ENCODE peak calls at places on chromosomes 12 and 14, in eight cellular contexts. N is lower leg skin, L is adrenal gland, H is GM12878, S is IMR-90, G is right lobe of liver, Z is body of pancreas, B is K562. W is an unnamed sample.

GRCh38 chr14:63006515-63006914 is 38.7 kb downstream of the KCNH5 start:
- DNase-seq in H (no peak), B (no peak), G (no peak), L (no peak), Z (no peak), S (no peak), N (no peak), W (no peak)

GRCh38 chr14:22531451-22532344 is 57.3 kb downstream of the DAD1 start:
- DNase-seq in H (peak; percentile 93), L (no peak), G (no peak), N (no peak), B (no peak), Z (no peak), S (no peak), W (no peak)

GRCh38 chr14:90503582-90503981 is 106.8 kb downstream of the CALM1 start:
- DNase-seq in N (no peak), S (no peak), Z (peak; percentile 74), L (peak; percentile 59), G (no peak), H (no peak), B (no peak), W (peak; percentile 61)

GRCh38 chr14:59213368-59214315 is 25.2 kb downstream of the DAAM1 start:
- DNase-seq in B (no peak), Z (no peak), N (no peak), G (no peak), H (no peak), S (peak; percentile 72), L (no peak), W (no peak)

GRCh38 chr12:3046441-3047200 is 30.6 kb upstream of the TSPAN9 start:
- DNase-seq in B (no peak), N (no peak), H (no peak), S (no peak), Z (no peak), G (no peak), L (no peak), W (no peak)

GRCh38 chr12:48602192-48602989 is 32.5 kb upstream of the LALBA start:
- DNase-seq in H (no peak), B (no peak), G (no peak), S (no peak), L (no peak), Z (no peak), N (no peak), W (no peak)

GRCh38 chr12:127774828-127775227 is 492.1 kb upstream of the TMEM132C start:
- DNase-seq in Z (no peak), L (no peak), N (no peak), H (no peak), G (no peak), S (no peak), B (no peak), W (no peak)

GRCh38 chr12:58567189-58567588 is 353.1 kb downstream of the LRIG3 start:
- DNase-seq in Z (no peak), L (no peak), G (no peak), B (no peak), N (no peak), H (no peak), S (no peak), W (no peak)

GRCh38 chr14:64234877-64235651 is 59.1 kb downstream of the ESR2 start:
- DNase-seq in Z (peak; percentile 33), S (peak; percentile 14), H (no peak), B (no peak), N (no peak), G (no peak), L (no peak), W (no peak)

GRCh38 chr14:55951366-55952206 is 166.6 kb upstream of the PELI2 start:
- DNase-seq in G (no peak), H (no peak), L (no peak), B (no peak), N (no peak), Z (no peak), S (no peak), W (no peak)

GRCh38 chr14:105397350-105397931 is 897 bp upstream of the TEX22 start:
- DNase-seq in H (no peak), S (no peak), B (no peak), G (no peak), L (peak; percentile 8), Z (no peak), N (no peak), W (no peak)

GRCh38 chr12:104467346-104467837 is 10.6 kb downstream of the CHST11 start:
- DNase-seq in G (no peak), B (peak; percentile 91), S (no peak), H (no peak), Z (no peak), L (no peak), N (no peak), W (no peak)

GRCh38 chr12:6937481-6938352 is 5.9 kb upstream of the RNU7-1 start:
- DNase-seq in N (peak; percentile 98), H (peak; percentile 90), B (peak; percentile 95), S (peak; percentile 92), L (peak; percentile 93), G (peak; percentile 96), Z (peak; percentile 95), W (peak; percentile 95)
- TF ChIP-seq POLR2A in N (no peak), H (peak; percentile 87), B (peak; percentile 81), S (peak; percentile 35), L (no peak), G (peak; percentile 75), Z (peak; percentile 84), W (peak; percentile 61)

DNA sequence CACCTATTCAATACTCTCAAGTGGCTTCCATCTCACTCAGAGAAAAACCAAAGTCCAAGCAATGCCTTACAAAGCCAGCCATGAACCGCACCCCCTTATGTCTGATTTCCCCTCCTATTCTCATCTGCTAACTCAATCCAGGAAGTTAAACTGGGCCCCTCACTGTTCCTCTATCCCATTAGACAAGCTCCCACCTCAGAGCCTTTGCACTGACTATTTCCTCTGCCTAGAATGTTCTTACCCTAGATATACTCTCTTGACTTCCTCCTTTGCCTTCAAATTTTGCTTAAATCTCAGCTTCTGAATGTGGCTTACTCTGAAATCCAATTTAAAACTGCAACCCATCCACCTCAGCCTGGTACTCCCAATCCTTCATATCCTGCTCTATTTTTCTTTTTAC is 257.0 kb upstream of the USP15 start:
- DNase-seq in L (no peak), G (no peak), Z (no peak), B (no peak), N (no peak), H (no peak), S (no peak), W (no peak)
- TF ChIP-seq POLR2A in L (no peak), G (no peak), Z (no peak), B (no peak), N (no peak), H (no peak), S (no peak), W (no peak)

GRCh38 chr14:67232631-67233030 is 8.6 kb upstream of the PALS1 start:
- DNase-seq in B (no peak), Z (no peak), G (no peak), L (no peak), N (no peak), S (no peak), H (no peak), W (no peak)
- TF ChIP-seq POLR2A in B (no peak), Z (no peak), G (no peak), L (no peak), N (no peak), S (no peak), H (no peak), W (no peak)

DNA sequence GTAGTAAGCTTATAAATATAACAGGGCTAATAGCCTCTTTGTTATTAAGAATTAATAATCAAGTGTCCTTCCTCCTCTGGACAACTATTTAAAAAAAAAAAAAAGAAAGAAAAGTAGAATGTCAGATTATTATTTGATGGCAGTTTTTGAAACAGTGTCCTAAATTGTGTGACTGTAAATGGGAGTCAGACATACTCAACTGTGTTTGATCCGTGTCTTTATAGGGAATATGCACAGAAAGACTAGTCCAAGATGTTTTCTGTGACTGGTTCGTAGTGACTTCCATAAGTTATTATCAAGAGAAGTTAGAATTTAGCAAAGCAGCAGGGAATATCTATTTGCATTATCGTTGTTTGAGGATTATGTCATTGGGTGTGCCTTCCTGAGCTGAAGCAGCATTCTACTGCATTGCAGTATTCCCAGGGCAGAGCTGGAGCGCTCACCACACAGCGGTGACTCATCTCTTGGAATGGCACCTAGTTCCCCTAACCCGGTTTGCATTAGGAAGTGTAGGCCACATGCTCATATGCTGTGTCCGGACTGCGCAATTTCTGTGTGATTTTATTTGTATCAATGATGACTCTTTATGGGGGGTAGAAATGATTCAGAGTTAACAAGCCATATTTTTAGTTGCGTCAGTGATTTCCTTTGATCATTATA is 7.9 kb downstream of the DYNC1H1 start:
- DNase-seq in G (peak; percentile 79), S (peak; percentile 100), Z (peak; percentile 83), H (no peak), L (peak; percentile 91), N (peak; percentile 96), B (peak; percentile 72), W (peak; percentile 76)
- TF ChIP-seq POLR2A in G (peak; percentile 24), S (no peak), Z (no peak), H (no peak), L (no peak), N (no peak), B (no peak), W (no peak)

GRCh38 chr12:52238206-52238840 is 5.3 kb downstream of the KRT7 start:
- DNase-seq in N (peak; percentile 36), G (no peak), B (no peak), S (no peak), L (no peak), Z (no peak), H (no peak), W (no peak)
- TF ChIP-seq POLR2A in N (no peak), G (no peak), B (no peak), S (no peak), L (no peak), Z (no peak), H (no peak), W (no peak)

DNA sequence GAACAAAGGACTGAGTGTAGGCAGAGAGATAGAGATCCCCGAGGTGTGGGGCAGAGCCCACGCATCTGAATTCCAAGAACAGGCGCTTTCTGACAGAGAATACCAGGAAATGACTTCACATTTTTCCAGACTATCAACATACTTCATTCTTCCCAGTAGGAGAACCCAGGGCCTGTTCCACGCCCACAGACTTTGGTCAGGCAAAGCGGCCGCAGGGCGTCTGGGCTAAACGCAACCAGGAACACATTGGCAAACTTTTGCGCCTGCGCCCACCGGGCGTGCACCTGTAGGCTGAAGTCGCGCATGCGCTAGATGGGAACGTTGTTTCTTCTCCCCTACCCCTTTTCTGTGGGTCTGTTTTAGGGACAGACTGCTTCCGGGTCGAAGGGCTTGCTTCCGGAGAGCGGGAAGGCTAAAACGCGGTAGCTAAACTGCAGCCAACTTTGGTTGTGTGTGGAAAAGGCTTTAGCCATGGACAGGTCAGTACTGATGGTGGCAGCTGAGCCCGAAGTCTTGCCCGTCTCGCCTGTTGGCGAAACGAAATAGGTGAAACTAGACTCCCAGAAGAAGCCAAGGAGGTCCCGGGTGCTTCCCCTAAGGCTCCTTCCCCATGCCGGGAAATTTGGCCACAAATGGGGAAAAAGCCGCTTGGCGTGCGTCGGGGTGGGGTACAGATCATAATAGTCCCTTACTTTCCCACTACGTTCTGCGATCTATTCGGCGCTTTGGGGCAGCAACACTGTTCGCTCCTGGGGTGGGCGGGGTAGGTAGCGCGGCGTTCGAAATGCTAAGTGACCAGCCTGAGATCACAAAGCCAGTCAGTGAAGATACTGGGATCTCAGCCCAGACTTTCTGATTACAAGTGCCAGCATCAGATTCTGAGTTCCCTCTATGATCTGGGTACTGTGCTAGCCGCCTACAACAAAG is at the start of gene NUP107:
- DNase-seq in S (peak; percentile 99), B (peak; percentile 100), N (peak; percentile 100), H (peak; percentile 95), Z (peak; percentile 100), L (peak; percentile 99), G (peak; percentile 99), W (peak; percentile 100)
- TF ChIP-seq POLR2A in S (peak; percentile 66), B (peak; percentile 90), N (no peak), H (peak; percentile 94), Z (no peak), L (peak; percentile 18), G (peak; percentile 73), W (no peak)

GRCh38 chr12:98262886-98263285 is 252.5 kb upstream of the TMPO start:
- DNase-seq in N (no peak), S (no peak), H (no peak), L (no peak), Z (no peak), B (no peak), G (no peak), W (no peak)
- TF ChIP-seq POLR2A in N (no peak), S (no peak), H (no peak), L (no peak), Z (no peak), B (no peak), G (no peak), W (no peak)

W was measured in stomach.